ENCODE peak calls at places on chromosomes 2 and 18, in eight cellular contexts. A is psoas muscle, P is omental fat pad, N is mesenchymal stem cell, R is kidney tubule cell, J is GM23248, L is NCI-H1105, F is D341Med. U is an unnamed sample.

GRCh38 chr2:12711339-12711738 is 5.4 kb upstream of the TRIB2 start:
- DNase-seq in P (no peak), N (no peak), L (no peak), J (no peak), R (no peak), F (no peak), A (no peak), U (no peak)

GRCh38 chr2:219662566-219662965 is 35.1 kb downstream of the SLC4A3 start:
- DNase-seq in R (peak), J (no peak), P (no peak), L (no peak), N (no peak), F (no peak), A (no peak), U (no peak)

GRCh38 chr18:515838-516237 is 15.3 kb upstream of the COLEC12 start:
- DNase-seq in J (peak), F (no peak), N (no peak), L (no peak), P (no peak), A (no peak), R (no peak), U (no peak)

GRCh38 chr2:17455343-17455742 is 62.9 kb downstream of the RAD51AP2 start:
- DNase-seq in L (no peak), A (no peak), F (no peak), N (no peak), J (no peak), P (no peak), R (no peak), U (no peak)

GRCh38 chr2:70995227-70995729 is 605 bp upstream of the TEX261 start:
- DNase-seq in L (peak), A (no peak), R (peak), F (peak), J (peak), P (no peak), N (peak), U (no peak)

GRCh38 chr2:216292475-216292874 is 79.8 kb downstream of the MARCHF4 start:
- DNase-seq in A (no peak), J (no peak), L (no peak), F (no peak), R (no peak), P (no peak), N (no peak), U (no peak)

GRCh38 chr2:43356774-43357173 is 130.4 kb upstream of the ZFP36L2 start:
- DNase-seq in A (no peak), P (no peak), F (no peak), L (no peak), N (peak), R (peak), J (peak), U (no peak)

GRCh38 chr2:12585784-12586183 is 131.0 kb upstream of the TRIB2 start:
- DNase-seq in L (no peak), N (no peak), F (no peak), P (no peak), A (no peak), J (no peak), R (no peak), U (no peak)

GRCh38 chr2:212998629-212999359 is 152.6 kb downstream of the IKZF2 start:
- DNase-seq in R (no peak), J (peak), N (no peak), A (no peak), P (no peak), F (no peak), L (no peak), U (no peak)

GRCh38 chr2:109028738-109029443 is 39.9 kb upstream of the EDAR start:
- DNase-seq in L (no peak), R (no peak), N (no peak), J (no peak), A (no peak), F (no peak), P (no peak), U (no peak)

U was measured in fibroblast of the conjunctiva.